ENCODE peak calls at places on chromosomes 12 and 14, in four cellular contexts. W is Calu3, E is prostate gland, S is lower lobe of right lung. T is an unnamed sample.

GRCh38 chr12:78703820-78704525 is 160.6 kb upstream of the SYT1 start:
- DNase-seq in S (no peak), E (no peak), W (no peak), T (no peak)

GRCh38 chr14:100910888-100911664 is 7.6 kb upstream of the RTL1 start:
- DNase-seq in W (no peak), S (no peak), E (no peak), T (no peak)

GRCh38 chr12:89829434-89829975 is 120.9 kb upstream of the ATP2B1 start:
- DNase-seq in S (no peak), W (no peak), E (no peak), T (no peak)

GRCh38 chr12:32828552-32828951 is 68.0 kb downstream of the PKP2 start:
- DNase-seq in W (no peak), E (no peak), S (no peak), T (no peak)

GRCh38 chr14:100736269-100737180 is 9.8 kb downstream of the DLK1 start:
- DNase-seq in E (no peak), W (no peak), S (no peak), T (no peak)

GRCh38 chr12:69704357-69704756 is 5.3 kb upstream of the BEST3 start:
- DNase-seq in S (no peak), E (no peak), W (no peak), T (no peak)

GRCh38 chr12:77225373-77225772 is 160.0 kb upstream of the E2F7 start:
- DNase-seq in W (peak; percentile 47), S (no peak), E (no peak), T (no peak)

GRCh38 chr14:52185178-52185577 is 82.3 kb upstream of the PTGDR start:
- DNase-seq in E (no peak), W (no peak), S (no peak), T (no peak)

GRCh38 chr12:5258498-5258897 is 173.4 kb upstream of the NTF3 start:
- DNase-seq in W (no peak), E (peak; percentile 72), S (no peak), T (no peak)

GRCh38 chr14:91218041-91218440 is 26.5 kb downstream of the GPR68 start:
- DNase-seq in S (no peak), W (no peak), E (no peak), T (no peak)

GRCh38 chr12:13707829-13708228 is 273.6 kb downstream of the GRIN2B start:
- DNase-seq in S (no peak), W (no peak), E (no peak), T (no peak)
- TF ChIP-seq CTCF in S (no peak), W (no peak), E (no peak), T (no peak)

GRCh38 chr12:56223571-56224101 is 506 bp upstream of the NABP2 start:
- DNase-seq in E (no peak), W (no peak), S (no peak), T (no peak)

GRCh38 chr12:56222531-56222895 is 791 bp upstream of the RNF41 start:
- DNase-seq in S (no peak), E (no peak), W (no peak), T (no peak)

GRCh38 chr12:56220611-56221232 is 1.0 kb downstream of the RNF41 start:
- DNase-seq in S (peak; percentile 52), W (no peak), E (no peak), T (no peak)

GRCh38 chr12:56221233-56221756 is 427 bp downstream of the RNF41 start:
- DNase-seq in E (peak; percentile 53), S (peak; percentile 70), W (peak; percentile 32), T (no peak)

DNA sequence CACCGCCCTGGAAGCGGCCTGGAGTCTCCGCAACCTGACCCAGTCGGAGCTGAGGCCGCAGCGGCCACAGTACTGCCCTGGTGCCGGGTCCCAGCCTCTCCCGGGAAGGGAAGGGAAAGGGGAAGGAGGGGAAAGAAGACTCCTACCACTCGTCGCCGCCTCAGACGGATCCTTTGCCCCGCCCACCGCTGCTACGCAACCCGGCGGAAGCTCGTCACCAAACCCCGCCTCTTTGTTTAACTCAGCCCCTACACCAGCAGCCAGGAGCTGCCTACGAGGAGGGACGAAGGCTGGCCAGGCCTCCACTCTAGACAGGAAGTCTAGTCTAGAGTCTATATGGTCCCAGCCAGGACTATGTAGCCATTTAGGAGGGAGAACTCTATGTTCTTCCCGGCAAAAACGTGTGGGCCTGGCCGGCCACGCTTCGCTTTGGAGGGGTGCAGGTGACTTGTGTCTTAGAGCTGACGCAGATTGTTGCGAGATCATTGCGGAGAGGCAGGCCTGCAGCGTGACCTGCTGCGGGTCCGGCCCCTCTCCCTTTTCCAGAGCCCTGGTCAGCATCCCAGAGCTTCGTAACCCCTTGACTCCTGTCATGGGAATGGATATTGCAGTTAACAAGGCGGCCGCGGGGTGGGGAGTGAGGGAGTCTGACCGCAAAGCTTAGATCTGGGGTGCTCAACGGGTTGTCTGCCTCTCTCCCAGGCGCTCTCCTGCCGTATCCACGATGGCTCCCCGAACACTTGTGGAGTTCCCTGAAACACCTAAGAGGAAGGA is at the start of gene RNF41:
- DNase-seq in E (peak; percentile 98), S (peak; percentile 98), W (peak; percentile 98), T (peak; percentile 96)
- TF ChIP-seq CTCF in E (peak; percentile 42), S (no peak), W (no peak), T (no peak)

GRCh38 chr12:54654926-54655325 is 6.8 kb upstream of the DCD start:
- DNase-seq in W (no peak), E (no peak), S (no peak), T (no peak)
- TF ChIP-seq CTCF in W (no peak), E (no peak), S (no peak), T (no peak)

DNA sequence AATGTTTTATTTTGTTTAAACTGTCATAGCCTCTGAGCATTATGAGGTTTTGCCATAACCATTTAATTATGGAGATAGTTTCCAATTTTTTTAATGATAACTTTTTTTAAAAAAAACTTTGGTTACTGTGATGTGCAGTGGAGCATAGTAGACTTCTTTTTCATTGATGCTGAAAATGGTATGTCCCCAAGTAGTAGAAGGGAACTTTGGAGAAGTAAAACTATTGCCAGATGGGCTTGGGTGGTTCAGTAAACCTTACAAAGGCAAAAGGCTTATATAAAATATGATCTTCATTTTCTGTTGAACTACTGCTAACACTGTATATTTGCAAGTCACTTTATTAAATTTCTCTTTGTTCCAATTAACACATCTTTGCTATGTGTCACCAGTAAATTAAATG is 4.0 kb upstream of the PMCH start:
- DNase-seq in S (no peak), W (no peak), E (no peak), T (no peak)
- TF ChIP-seq CTCF in S (no peak), W (no peak), E (no peak), T (no peak)

DNA sequence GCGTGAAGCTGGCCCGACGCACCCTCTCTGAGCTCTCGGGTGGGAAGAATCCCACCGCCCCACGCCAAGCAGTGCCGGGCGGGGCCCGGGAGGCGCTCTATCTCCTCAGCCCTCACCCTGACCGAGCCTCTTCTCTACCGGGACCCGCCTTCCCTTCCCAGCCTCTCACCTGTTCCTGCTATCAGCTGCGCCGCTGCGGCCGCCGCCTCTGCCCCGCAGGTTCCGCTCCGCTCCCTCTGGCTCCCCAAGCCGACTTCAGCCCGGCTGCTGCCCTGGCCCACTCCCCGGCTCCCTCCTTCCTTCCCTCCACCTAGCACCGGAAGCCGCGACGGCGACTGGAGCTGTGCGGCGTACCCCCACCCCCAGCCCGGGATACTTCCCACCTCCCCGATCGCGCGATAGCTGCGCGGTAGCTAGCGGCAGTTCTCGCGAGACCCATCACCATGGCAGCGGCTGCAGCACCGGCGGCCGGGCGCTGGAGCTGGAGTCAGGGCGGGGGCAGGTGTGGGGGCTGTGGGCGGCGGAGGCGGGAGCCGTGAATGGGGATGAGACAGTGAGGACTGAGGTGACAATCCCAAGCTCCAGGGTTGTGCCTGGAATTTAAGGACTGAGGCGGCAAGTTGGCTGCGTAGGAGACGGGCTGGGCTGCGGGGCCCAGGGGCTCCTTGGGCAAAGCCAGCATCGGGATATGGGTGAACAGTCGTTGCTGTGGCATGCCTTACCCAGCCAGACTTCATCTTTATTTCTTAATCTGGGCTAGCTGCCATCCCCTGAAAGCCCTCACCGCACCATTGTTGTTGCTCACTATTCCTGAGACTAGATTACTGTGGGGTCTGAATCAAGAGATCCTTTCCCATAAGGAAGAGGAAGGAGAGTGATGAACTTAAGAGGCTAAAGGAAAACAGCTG is at the start of gene ARF3:
- DNase-seq in W (peak; percentile 90), S (peak; percentile 97), E (peak; percentile 94), T (peak; percentile 95)
- TF ChIP-seq CTCF in W (no peak), S (no peak), E (no peak), T (no peak)

DNA sequence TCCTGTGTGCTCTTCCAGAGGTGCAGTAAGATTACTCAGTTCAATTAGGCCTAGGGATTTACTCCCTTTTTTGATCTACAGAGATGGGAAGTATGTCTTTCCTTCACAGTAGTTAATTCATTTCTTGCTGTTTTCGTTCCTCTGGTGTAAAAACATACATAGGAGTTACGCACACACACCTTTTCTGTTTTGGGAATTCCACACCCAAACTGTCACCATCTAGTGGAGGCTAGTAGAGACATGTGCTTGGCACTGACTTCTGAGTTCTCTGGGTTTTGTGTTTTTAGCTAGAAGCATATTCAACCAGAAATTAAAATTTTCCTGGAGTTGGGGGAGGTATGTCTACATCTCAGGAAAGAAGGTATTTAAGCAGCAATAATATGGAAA is 1.4 kb downstream of the SUSD6 start:
- DNase-seq in E (peak; percentile 44), S (no peak), W (no peak), T (no peak)
- TF ChIP-seq CTCF in E (peak; percentile 28), S (no peak), W (no peak), T (no peak)

DNA sequence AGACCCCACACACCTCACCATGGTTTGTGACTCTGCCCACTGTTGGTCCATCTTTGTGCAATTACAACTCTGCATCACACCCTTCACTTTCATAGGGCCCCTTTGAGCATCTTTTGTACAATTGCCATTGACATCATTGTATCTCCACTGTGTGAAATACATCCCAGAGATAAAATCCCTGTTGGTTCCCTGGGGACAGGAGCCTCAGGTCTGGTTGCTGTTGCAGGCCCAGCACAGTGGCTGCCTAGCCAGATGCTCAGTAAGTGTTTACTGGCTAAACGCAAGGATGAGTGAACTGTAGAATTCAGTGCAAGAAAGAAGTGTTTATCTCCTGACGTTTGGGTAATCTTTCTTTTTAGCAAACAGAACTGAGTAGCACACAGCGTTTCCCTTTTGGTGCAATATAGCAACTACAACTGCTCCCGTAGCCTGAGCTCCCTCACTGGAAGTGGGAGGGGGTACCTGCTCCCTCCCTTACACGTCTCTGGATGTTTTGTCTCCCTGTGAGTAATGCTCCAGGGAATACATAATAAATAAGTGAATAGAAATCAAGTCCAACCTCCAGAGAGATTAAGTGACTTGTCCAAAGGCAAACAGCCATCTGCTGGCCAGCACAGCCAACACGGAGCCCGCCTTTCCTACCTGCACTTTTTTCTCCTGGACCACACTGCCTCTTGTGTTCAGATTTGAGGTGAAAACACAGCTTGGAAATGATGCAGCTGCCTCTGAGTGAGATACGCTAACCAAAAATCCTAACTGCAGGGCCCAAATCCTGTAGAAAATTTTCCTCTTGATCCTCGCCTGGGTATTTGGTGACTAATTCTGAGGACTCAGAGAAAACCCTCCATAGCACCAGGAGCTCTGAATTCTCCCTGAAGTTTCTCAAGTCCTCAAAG is 27.4 kb downstream of the GALNT16 start:
- DNase-seq in W (no peak), E (no peak), S (no peak), T (no peak)
- TF ChIP-seq CTCF in W (no peak), E (no peak), S (no peak), T (no peak)

DNA sequence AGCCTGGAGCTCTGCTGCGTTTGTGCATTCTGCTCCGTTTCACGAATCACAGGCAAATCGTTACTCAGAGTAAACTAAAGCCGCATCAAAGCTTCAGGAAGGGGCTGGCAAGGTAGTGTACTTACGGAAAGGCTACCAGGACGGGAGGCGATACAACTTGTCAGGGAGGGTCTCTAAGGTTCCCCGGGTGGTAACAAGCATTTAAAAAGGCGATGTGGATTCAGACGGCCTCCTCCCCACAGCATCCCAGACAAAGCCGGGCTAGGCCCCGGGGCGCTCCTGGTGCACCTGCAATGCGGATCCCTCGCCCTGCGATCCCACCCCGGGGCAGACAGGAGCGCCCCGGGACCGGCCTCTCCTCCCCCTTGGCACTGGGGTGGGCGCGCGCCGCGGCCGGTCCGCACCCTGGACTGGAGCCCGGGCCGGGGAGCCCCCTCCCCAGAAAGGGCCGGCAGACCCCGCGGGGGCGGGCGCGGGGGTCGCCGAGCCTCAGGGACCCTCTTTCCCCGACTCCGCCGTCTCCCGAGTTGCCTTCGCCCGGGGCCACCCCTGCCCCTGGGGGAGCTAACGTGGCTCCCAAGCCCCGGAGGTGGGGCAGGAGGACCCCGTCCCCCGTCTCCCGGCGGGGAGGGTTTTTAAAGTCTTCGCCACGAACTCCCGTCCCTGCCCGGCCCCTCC is 722 bp downstream of the CCDC92 start:
- DNase-seq in E (peak; percentile 21), S (peak; percentile 69), W (peak; percentile 58), T (peak; percentile 30)
- TF ChIP-seq CTCF in E (no peak), S (no peak), W (no peak), T (no peak)

T was measured in GM20000.